ENCODE peak calls at places on chromosomes 2 and 18, in ten cellular contexts. R, Z, B, F, J, G, K, A, O and S are unnamed samples.

GRCh38 chr2:231614559-231615057 is 21.9 kb downstream of the TEX44 start:
- DNase-seq in R (no peak), Z (no peak), B (no peak), F (peak), J (no peak), G (no peak), K (no peak), A (no peak), O (peak), S (no peak)

GRCh38 chr2:215775106-215775505 is 238.2 kb downstream of the MREG start:
- DNase-seq in R (no peak), Z (no peak), B (no peak), F (no peak), J (no peak), G (peak), K (peak), A (no peak), O (no peak), S (no peak)

GRCh38 chr2:102698369-102699111 is 63.3 kb upstream of the TMEM182 start:
- DNase-seq in R (peak), Z (no peak), B (no peak), F (no peak), J (no peak), G (peak), K (no peak), A (no peak), O (no peak), S (no peak)

GRCh38 chr2:221063568-221063967 is 508.5 kb downstream of the EPHA4 start:
- DNase-seq in R (no peak), Z (no peak), B (no peak), F (no peak), J (no peak), G (no peak), K (no peak), A (peak), O (no peak), S (no peak)

GRCh38 chr18:10312316-10313015 is 142.0 kb upstream of the APCDD1 start:
- DNase-seq in R (no peak), Z (no peak), B (no peak), F (no peak), J (no peak), G (no peak), K (no peak), A (no peak), O (no peak), S (no peak)

GRCh38 chr2:199988176-199988575 is 32.8 kb downstream of the MAIP1 start:
- DNase-seq in R (no peak), Z (peak), B (no peak), F (no peak), J (no peak), G (no peak), K (peak), A (no peak), O (no peak), S (no peak)

GRCh38 chr2:117980783-117981676 is 32.8 kb downstream of the CCDC93 start:
- DNase-seq in R (no peak), Z (peak), B (no peak), F (no peak), J (no peak), G (peak), K (peak), A (no peak), O (no peak), S (no peak)

GRCh38 chr2:205612661-205613060 is 69.6 kb upstream of the NRP2 start:
- DNase-seq in R (no peak), Z (no peak), B (no peak), F (no peak), J (no peak), G (no peak), K (peak), A (no peak), O (no peak), S (no peak)

GRCh38 chr2:108407864-108408729 is 30.3 kb downstream of the SULT1C4 start:
- DNase-seq in R (no peak), Z (no peak), B (no peak), F (no peak), J (no peak), G (no peak), K (no peak), A (no peak), O (no peak), S (no peak)

GRCh38 chr2:88100489-88100858 is 27.4 kb downstream of the FABP1 start:
- DNase-seq in R (peak), Z (no peak), B (no peak), F (no peak), J (no peak), G (no peak), K (no peak), A (no peak), O (no peak), S (no peak)

GRCh38 chr2:55805662-55806061 is 112.0 kb upstream of the PNPT1 start:
- DNase-seq in R (no peak), Z (no peak), B (no peak), F (no peak), J (no peak), G (no peak), K (no peak), A (no peak), O (no peak), S (no peak)

GRCh38 chr2:60423066-60423465 is 130.4 kb downstream of the BCL11A start:
- DNase-seq in R (no peak), Z (no peak), B (peak), F (no peak), J (no peak), G (no peak), K (no peak), A (no peak), O (no peak), S (no peak)

GRCh38 chr2:66301073-66301766 is 133.7 kb upstream of the MEIS1 start:
- DNase-seq in R (peak), Z (no peak), B (no peak), F (no peak), J (no peak), G (no peak), K (peak), A (no peak), O (no peak), S (no peak)

GRCh38 chr2:157443795-157444642 is at the start of gene CYTIP:
- DNase-seq in R (peak), Z (no peak), B (no peak), F (no peak), J (peak), G (no peak), K (peak), A (no peak), O (peak), S (no peak)

GRCh38 chr2:115596659-115597375 is 1154.4 kb downstream of the DPP10 start:
- DNase-seq in R (no peak), Z (no peak), B (peak), F (no peak), J (no peak), G (no peak), K (no peak), A (peak), O (no peak), S (no peak)

GRCh38 chr2:152097291-152098032 is 1.4 kb downstream of the CACNB4 start:
- DNase-seq in R (no peak), Z (no peak), B (peak), F (no peak), J (no peak), G (peak), K (peak), A (peak), O (no peak), S (no peak)

GRCh38 chr2:98807221-98807620 is 76.3 kb upstream of the MGAT4A start:
- DNase-seq in R (no peak), Z (no peak), B (no peak), F (no peak), J (peak), G (no peak), K (no peak), A (no peak), O (peak), S (no peak)

GRCh38 chr2:232348936-232349335 is 29.6 kb upstream of the ALPP start:
- DNase-seq in R (no peak), Z (no peak), B (no peak), F (peak), J (no peak), G (no peak), K (no peak), A (no peak), O (no peak), S (no peak)

GRCh38 chr18:23403310-23403709 is 49.8 kb upstream of the RIOK3 start:
- DNase-seq in R (no peak), Z (no peak), B (no peak), F (no peak), J (no peak), G (no peak), K (no peak), A (no peak), O (no peak), S (no peak)

GRCh38 chr2:42824454-42824807 is 32.0 kb upstream of the HAAO start:
- DNase-seq in R (no peak), Z (no peak), B (no peak), F (no peak), J (no peak), G (no peak), K (no peak), A (no peak), O (no peak), S (no peak)

GRCh38 chr18:21826196-21826595 is 85.6 kb downstream of the MIB1 start:
- DNase-seq in R (no peak), Z (peak), B (no peak), F (no peak), J (no peak), G (no peak), K (peak), A (no peak), O (no peak), S (no peak)

DNA sequence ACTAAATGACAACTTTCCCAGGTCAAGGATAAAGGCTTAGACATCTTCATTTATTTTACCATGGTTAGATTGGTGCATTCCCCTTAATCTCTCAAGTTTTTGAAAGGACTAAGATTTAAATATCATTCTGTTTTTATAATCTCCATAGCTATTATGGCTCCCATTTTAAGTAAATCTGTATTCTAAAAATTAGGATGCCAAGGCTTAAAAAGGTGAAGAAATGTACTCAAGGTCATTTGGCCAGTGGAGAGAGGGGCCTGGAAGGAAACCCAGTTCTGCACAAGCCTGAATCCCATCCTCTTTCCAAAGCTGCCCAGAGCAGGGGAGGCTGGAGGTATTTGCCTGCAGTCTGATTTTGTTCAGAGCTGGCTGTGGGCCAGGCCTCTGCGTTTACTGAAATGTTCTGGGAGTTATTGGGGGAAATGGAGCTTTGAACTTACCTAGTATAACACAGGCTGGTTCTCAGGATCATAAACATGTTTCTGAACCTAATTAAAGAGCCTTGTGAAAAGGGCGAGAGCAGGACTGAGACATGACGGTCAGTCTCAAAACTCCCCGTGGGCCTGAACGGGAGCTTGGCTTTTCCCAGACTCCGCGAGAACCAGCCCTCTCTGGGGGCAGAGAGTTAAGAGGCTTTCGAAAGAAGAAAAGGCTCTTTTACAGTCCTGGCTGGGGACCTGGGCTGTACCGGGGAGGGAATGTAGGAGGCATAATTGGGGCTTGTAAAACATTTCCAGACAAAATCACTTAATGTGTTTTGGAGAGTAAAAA is 85.7 kb downstream of the DDX1 start:
- DNase-seq in R (peak), Z (no peak), B (no peak), F (no peak), J (no peak), G (no peak), K (peak), A (no peak), O (no peak), S (no peak)
- H3K27ac ChIP-seq in R (no peak), Z (no peak), B (peak), F (no peak), J (no peak), G (no peak), K (peak), A (no peak), O (no peak), S (no peak)

GRCh38 chr18:28858248-28858647 is 681.3 kb upstream of the CDH2 start:
- DNase-seq in R (no peak), Z (no peak), B (no peak), F (no peak), J (no peak), G (no peak), K (no peak), A (no peak), O (no peak), S (no peak)
- TF ChIP-seq CTCF in R (no peak), Z (no peak), B (no peak), F (no peak), J (no peak), G (no peak), K (no peak), A (no peak), O (no peak), S (no peak)

DNA sequence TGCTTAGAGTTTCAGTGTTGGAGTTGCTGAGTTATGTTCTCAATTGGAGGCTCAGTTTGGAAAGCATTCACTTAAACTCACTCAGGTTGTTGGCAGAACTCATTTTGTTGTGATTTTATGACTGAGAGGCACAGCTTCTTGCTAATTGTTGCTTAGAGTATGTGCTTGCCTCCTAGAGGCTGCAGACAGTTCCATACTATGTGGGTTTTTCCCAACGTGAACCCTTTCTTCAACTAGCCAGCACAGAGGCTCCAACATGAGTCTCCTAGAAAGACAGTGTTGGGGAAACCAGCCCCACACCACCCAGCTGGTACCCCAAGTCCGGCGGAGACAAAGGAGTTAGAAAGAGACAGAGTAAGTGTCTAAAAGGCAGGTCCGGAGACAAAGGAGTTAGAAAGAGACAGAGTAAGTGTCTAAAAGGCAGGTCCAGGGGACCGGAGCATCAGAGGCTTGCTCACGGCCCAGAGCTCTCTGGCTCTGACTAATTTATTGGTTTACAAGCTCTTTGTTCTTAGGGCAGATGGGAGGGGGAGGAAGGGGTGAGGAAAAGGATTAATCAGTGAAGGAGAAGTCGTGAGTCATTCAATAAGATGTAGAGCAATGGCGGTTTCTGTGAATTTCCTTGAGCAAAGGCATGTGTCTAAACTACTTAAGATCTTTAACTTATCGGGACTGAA is 999.7 kb upstream of the LRRTM1 start:
- DNase-seq in R (no peak), Z (no peak), B (peak), F (no peak), J (no peak), G (no peak), K (no peak), A (peak), O (no peak), S (no peak)
- H3K27ac ChIP-seq in R (no peak), Z (no peak), B (peak), F (no peak), J (no peak), G (no peak), K (no peak), A (no peak), O (no peak), S (no peak)

GRCh38 chr18:76463872-76464271 is 31.2 kb downstream of the ZNF516 start:
- DNase-seq in R (no peak), Z (no peak), B (no peak), F (peak), J (no peak), G (no peak), K (no peak), A (no peak), O (no peak), S (no peak)

GRCh38 chr18:76461148-76461547 is 33.9 kb downstream of the ZNF516 start:
- DNase-seq in R (no peak), Z (no peak), B (no peak), F (peak), J (no peak), G (no peak), K (no peak), A (no peak), O (no peak), S (no peak)

GRCh38 chr18:76463358-76463757 is 31.7 kb downstream of the ZNF516 start:
- DNase-seq in R (no peak), Z (no peak), B (peak), F (peak), J (no peak), G (no peak), K (no peak), A (no peak), O (no peak), S (peak)

GRCh38 chr18:76461692-76462325 is 33.2 kb downstream of the ZNF516 start:
- DNase-seq in R (no peak), Z (no peak), B (no peak), F (peak), J (no peak), G (no peak), K (no peak), A (no peak), O (no peak), S (no peak)

GRCh38 chr18:76462326-76462694 is 32.7 kb downstream of the ZNF516 start:
- DNase-seq in R (no peak), Z (no peak), B (peak), F (peak), J (no peak), G (no peak), K (no peak), A (no peak), O (no peak), S (no peak)
- TF ChIP-seq CTCF in R (no peak), Z (no peak), B (peak), F (no peak), J (no peak), G (no peak), K (no peak), A (peak), O (no peak), S (no peak)

DNA sequence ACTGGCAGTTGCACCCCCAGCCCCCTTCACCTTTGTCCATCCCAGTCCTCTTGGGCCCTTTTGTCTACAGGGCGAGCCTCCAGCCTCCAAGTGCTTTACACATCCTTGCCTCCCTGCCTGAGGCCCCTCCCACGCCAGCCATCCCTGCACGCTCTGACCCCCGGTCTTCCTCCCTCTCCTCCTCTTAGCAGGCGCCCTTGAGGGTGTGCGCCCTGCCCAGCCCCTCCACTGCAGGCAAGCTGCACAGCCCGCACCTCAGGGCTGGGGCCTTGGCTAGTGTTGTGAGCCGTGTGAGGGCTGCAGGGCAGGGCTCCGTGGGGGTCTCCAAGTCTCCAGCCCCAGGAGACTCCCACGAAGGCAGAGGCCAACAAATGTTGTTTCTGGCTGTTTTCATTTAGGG is 6.9 kb downstream of the BOK start:
- DNase-seq in R (no peak), Z (no peak), B (peak), F (no peak), J (no peak), G (no peak), K (no peak), A (no peak), O (no peak), S (no peak)
- H3K27ac ChIP-seq in R (no peak), Z (no peak), B (no peak), F (no peak), J (no peak), G (no peak), K (no peak), A (no peak), O (no peak), S (no peak)

DNA sequence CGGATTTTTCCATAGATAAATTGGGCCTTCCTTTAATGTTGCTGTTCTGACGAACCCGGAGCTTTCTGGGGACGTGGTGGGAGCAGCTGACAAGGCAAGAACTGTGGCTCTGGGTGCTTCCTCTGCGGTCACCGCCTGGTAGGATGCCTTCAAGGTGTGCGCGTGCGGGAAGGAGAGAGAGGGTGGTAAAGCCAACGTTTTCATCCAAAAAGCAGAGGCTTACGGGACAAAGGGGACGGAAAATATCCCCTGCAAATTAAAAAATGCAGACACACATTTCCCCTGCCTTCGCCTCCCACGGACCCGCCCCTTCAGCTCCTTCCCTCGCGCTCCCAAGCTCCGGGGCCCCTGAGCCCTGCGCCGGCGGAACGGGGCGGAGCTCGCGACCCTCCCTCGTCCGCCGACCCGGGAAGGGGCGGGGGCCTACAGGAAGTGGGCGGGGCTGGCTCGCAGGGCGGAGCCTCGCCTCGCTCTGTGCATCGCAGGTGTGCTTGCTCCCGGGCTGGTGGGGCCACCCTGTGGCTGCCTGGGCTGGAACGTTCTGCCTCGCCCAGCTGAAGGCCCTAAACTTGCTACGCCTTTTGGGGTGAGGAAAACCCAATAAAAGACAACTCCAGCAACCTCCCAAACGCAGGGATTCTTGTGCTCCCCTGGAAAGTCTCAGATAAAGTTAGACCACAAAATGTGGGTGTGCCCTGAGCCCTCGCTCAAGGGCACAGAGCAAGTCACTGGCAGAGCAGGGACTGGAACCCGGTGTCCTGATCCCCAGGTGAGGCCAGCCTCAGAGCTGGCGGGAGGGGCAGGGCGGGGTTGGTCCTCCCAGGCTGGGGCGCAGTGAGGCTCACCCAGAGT is 25.4 kb upstream of the SLC66A3 start:
- DNase-seq in R (peak), Z (no peak), B (peak), F (no peak), J (peak), G (peak), K (peak), A (peak), O (peak), S (no peak)
- TF ChIP-seq CTCF in R (no peak), Z (peak), B (peak), F (peak), J (peak), G (peak), K (peak), A (peak), O (peak), S (no peak)

DNA sequence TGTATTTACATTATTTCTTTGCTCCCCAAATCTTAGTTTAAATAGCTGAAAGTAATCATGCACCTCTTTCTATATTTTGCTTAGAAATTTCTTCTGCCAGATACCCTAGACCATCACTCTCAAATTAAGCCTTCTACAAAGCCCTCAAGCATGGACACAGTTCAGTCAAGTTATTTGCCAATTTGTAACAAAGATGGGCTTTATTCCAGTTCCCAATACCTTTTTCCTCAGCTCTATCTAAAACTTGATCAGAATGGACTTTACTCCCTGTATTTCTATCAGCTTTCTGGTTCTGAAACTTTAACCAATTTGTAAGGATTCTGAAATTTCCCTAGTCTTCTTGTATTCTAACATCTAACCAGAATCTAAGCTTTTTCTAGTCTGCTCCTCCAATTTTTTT is 56.6 kb downstream of the SYT4 start:
- DNase-seq in R (no peak), Z (no peak), B (no peak), F (no peak), J (no peak), G (no peak), K (no peak), A (no peak), O (no peak), S (no peak)
- H3K27ac ChIP-seq in R (no peak), Z (no peak), B (no peak), F (no peak), J (no peak), G (no peak), K (no peak), A (no peak), O (no peak), S (no peak)